ENCODE peak calls at places on chromosomes 2 and 18, in five cellular contexts. One of them, this sample, is unnamed.

GRCh38 chr18:5628512-5629255 is 84.9 kb upstream of the EPB41L3 start:
- DNase-seq in cardiac muscle cell: peak; percentile 58
- DNase-seq in WTC11: peak; percentile 64
- DNase-seq in mucosa of descending colon: peak; percentile 83
- DNase-seq in astrocyte of the spinal cord: peak; percentile 48
- DNase-seq in this sample: peak; percentile 48

GRCh38 chr2:217632036-217632435 is 370.8 kb downstream of the TNS1 start:
- DNase-seq in cardiac muscle cell: no peak
- DNase-seq in WTC11: no peak
- DNase-seq in mucosa of descending colon: peak; percentile 34
- DNase-seq in astrocyte of the spinal cord: no peak
- DNase-seq in this sample: no peak

GRCh38 chr2:237723613-237724012 is 75.0 kb upstream of the RBM44 start:
- DNase-seq in cardiac muscle cell: no peak
- DNase-seq in WTC11: peak; percentile 66
- DNase-seq in mucosa of descending colon: peak; percentile 92
- DNase-seq in astrocyte of the spinal cord: no peak
- DNase-seq in this sample: peak; percentile 65

GRCh38 chr18:57352761-57353136 is 392 bp downstream of the ST8SIA3 start:
- DNase-seq in cardiac muscle cell: no peak
- DNase-seq in WTC11: peak; percentile 25
- DNase-seq in mucosa of descending colon: no peak
- DNase-seq in astrocyte of the spinal cord: no peak
- DNase-seq in this sample: no peak

GRCh38 chr2:2114745-2115245 is 216.3 kb downstream of the MYT1L start:
- DNase-seq in cardiac muscle cell: no peak
- DNase-seq in WTC11: no peak
- DNase-seq in mucosa of descending colon: no peak
- DNase-seq in astrocyte of the spinal cord: no peak
- DNase-seq in this sample: no peak

GRCh38 chr2:102449370-102449974 is 23.6 kb upstream of the SLC9A4 start:
- DNase-seq in cardiac muscle cell: peak; percentile 76
- DNase-seq in WTC11: peak; percentile 51
- DNase-seq in mucosa of descending colon: peak; percentile 62
- DNase-seq in astrocyte of the spinal cord: peak; percentile 57
- DNase-seq in this sample: peak; percentile 25

GRCh38 chr2:70258532-70258875 is 567 bp downstream of the PCYOX1 start:
- DNase-seq in cardiac muscle cell: peak; percentile 77
- DNase-seq in WTC11: peak; percentile 42
- DNase-seq in mucosa of descending colon: peak; percentile 57
- DNase-seq in astrocyte of the spinal cord: no peak
- DNase-seq in this sample: peak; percentile 13

GRCh38 chr18:10139783-10140410 is 226.1 kb downstream of the VAPA start:
- DNase-seq in cardiac muscle cell: peak; percentile 52
- DNase-seq in WTC11: no peak
- DNase-seq in mucosa of descending colon: no peak
- DNase-seq in astrocyte of the spinal cord: peak; percentile 48
- DNase-seq in this sample: peak; percentile 28

GRCh38 chr2:221529943-221530652 is 42.0 kb downstream of the EPHA4 start:
- DNase-seq in cardiac muscle cell: peak; percentile 39
- DNase-seq in WTC11: no peak
- DNase-seq in mucosa of descending colon: no peak
- DNase-seq in astrocyte of the spinal cord: peak; percentile 77
- DNase-seq in this sample: peak; percentile 92

GRCh38 chr2:23754970-23755369 is 172.0 kb downstream of the ATAD2B start:
- DNase-seq in cardiac muscle cell: no peak
- DNase-seq in WTC11: no peak
- DNase-seq in mucosa of descending colon: no peak
- DNase-seq in astrocyte of the spinal cord: no peak
- DNase-seq in this sample: no peak

GRCh38 chr2:137888845-137889244 is 75.4 kb upstream of the HNMT start:
- DNase-seq in cardiac muscle cell: peak; percentile 43
- DNase-seq in WTC11: peak; percentile 71
- DNase-seq in mucosa of descending colon: peak; percentile 74
- DNase-seq in astrocyte of the spinal cord: peak; percentile 22
- DNase-seq in this sample: peak; percentile 16

GRCh38 chr2:122528061-122528460 is 772.6 kb downstream of the TSN start:
- DNase-seq in cardiac muscle cell: peak; percentile 91
- DNase-seq in WTC11: no peak
- DNase-seq in mucosa of descending colon: no peak
- DNase-seq in astrocyte of the spinal cord: peak; percentile 2
- DNase-seq in this sample: peak; percentile 30

GRCh38 chr2:111057721-111058120 is 63.0 kb upstream of the BCL2L11 start:
- DNase-seq in cardiac muscle cell: no peak
- DNase-seq in WTC11: no peak
- DNase-seq in mucosa of descending colon: no peak
- DNase-seq in astrocyte of the spinal cord: no peak
- DNase-seq in this sample: no peak
- TF ChIP-seq CTCF in cardiac muscle cell: no peak
- TF ChIP-seq CTCF in WTC11: no peak
- TF ChIP-seq CTCF in mucosa of descending colon: no peak
- TF ChIP-seq CTCF in astrocyte of the spinal cord: no peak
- TF ChIP-seq CTCF in this sample: no peak

DNA sequence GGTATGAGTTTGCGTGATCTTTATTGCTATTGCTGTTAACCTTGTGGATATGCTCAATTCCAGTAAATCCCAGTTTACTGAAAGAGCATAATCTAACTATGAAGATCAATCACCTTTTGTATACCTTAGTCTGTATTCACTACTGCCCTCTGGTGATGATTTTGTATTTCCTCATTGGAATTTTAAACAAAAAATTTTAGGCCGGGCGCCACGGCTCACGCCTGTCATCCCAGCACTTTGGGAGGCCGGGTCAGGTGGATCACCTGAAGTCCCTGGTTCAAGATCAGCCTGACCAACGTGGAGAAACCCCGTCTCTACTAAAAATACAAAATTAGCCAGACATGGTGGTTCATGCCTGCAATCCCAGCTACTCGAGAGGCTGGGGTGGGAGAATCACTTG is 5.1 kb downstream of the COMMD1 start:
- DNase-seq in cardiac muscle cell: no peak
- DNase-seq in WTC11: no peak
- DNase-seq in mucosa of descending colon: no peak
- DNase-seq in astrocyte of the spinal cord: no peak
- DNase-seq in this sample: no peak
- TF ChIP-seq CTCF in cardiac muscle cell: peak; percentile 33
- TF ChIP-seq CTCF in WTC11: no peak
- TF ChIP-seq CTCF in mucosa of descending colon: no peak
- TF ChIP-seq CTCF in astrocyte of the spinal cord: peak; percentile 16
- TF ChIP-seq CTCF in this sample: peak; percentile 29

GRCh38 chr2:176088048-176088936 is 4.2 kb upstream of the HOXD13 start:
- DNase-seq in cardiac muscle cell: peak; percentile 48
- DNase-seq in WTC11: peak; percentile 79
- DNase-seq in mucosa of descending colon: peak; percentile 72
- DNase-seq in astrocyte of the spinal cord: peak; percentile 35
- DNase-seq in this sample: peak; percentile 42

GRCh38 chr2:176087330-176088047 is 3.7 kb upstream of the EVX2 start:
- DNase-seq in cardiac muscle cell: no peak
- DNase-seq in WTC11: no peak
- DNase-seq in mucosa of descending colon: no peak
- DNase-seq in astrocyte of the spinal cord: no peak
- DNase-seq in this sample: no peak

GRCh38 chr2:176085120-176085788 is 1.5 kb upstream of the EVX2 start:
- DNase-seq in cardiac muscle cell: no peak
- DNase-seq in WTC11: peak; percentile 57
- DNase-seq in mucosa of descending colon: no peak
- DNase-seq in astrocyte of the spinal cord: no peak
- DNase-seq in this sample: no peak

GRCh38 chr2:176084629-176085119 is 912 bp upstream of the EVX2 start:
- DNase-seq in cardiac muscle cell: no peak
- DNase-seq in WTC11: no peak
- DNase-seq in mucosa of descending colon: no peak
- DNase-seq in astrocyte of the spinal cord: no peak
- DNase-seq in this sample: no peak

GRCh38 chr2:176085861-176086771 is 2.4 kb upstream of the EVX2 start:
- DNase-seq in cardiac muscle cell: peak; percentile 34
- DNase-seq in WTC11: peak; percentile 69
- DNase-seq in mucosa of descending colon: peak; percentile 63
- DNase-seq in astrocyte of the spinal cord: no peak
- DNase-seq in this sample: peak; percentile 39
- TF ChIP-seq CTCF in cardiac muscle cell: peak; percentile 47
- TF ChIP-seq CTCF in WTC11: no peak
- TF ChIP-seq CTCF in mucosa of descending colon: no peak
- TF ChIP-seq CTCF in astrocyte of the spinal cord: peak; percentile 62
- TF ChIP-seq CTCF in this sample: peak; percentile 57

DNA sequence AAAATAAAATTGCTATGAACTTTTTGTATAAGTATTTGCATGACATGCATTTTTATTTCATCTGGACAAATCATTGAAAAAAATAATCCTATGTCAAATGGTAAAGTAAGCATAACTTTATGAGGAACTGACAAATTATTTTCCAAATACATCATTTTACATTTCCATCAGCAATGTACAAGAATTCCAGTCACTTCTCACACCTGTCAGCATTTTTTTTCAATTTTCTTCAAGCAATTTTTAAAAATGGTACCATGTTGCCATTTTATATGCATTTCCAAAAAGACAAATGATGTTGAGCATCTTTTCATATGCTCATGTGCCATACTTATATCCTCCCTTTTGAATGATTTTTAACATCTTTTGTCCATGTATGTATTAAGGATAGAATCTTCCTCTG is 961.7 kb upstream of the PIK3C3 start:
- DNase-seq in cardiac muscle cell: no peak
- DNase-seq in WTC11: no peak
- DNase-seq in mucosa of descending colon: no peak
- DNase-seq in astrocyte of the spinal cord: no peak
- DNase-seq in this sample: no peak
- TF ChIP-seq CTCF in cardiac muscle cell: no peak
- TF ChIP-seq CTCF in WTC11: no peak
- TF ChIP-seq CTCF in mucosa of descending colon: no peak
- TF ChIP-seq CTCF in astrocyte of the spinal cord: no peak
- TF ChIP-seq CTCF in this sample: no peak

GRCh38 chr18:46856975-46857374 is 60.3 kb downstream of the PIAS2 start:
- DNase-seq in cardiac muscle cell: peak; percentile 13
- DNase-seq in WTC11: no peak
- DNase-seq in mucosa of descending colon: no peak
- DNase-seq in astrocyte of the spinal cord: no peak
- DNase-seq in this sample: peak; percentile 12
- TF ChIP-seq CTCF in cardiac muscle cell: no peak
- TF ChIP-seq CTCF in WTC11: no peak
- TF ChIP-seq CTCF in mucosa of descending colon: no peak
- TF ChIP-seq CTCF in astrocyte of the spinal cord: peak; percentile 10
- TF ChIP-seq CTCF in this sample: no peak

GRCh38 chr2:233480490-233481202 is 85.9 kb downstream of the USP40 start:
- DNase-seq in cardiac muscle cell: peak; percentile 24
- DNase-seq in WTC11: no peak
- DNase-seq in mucosa of descending colon: peak; percentile 46
- DNase-seq in astrocyte of the spinal cord: peak; percentile 43
- DNase-seq in this sample: peak; percentile 70
- TF ChIP-seq CTCF in cardiac muscle cell: no peak
- TF ChIP-seq CTCF in WTC11: no peak
- TF ChIP-seq CTCF in mucosa of descending colon: no peak
- TF ChIP-seq CTCF in astrocyte of the spinal cord: peak; percentile 27
- TF ChIP-seq CTCF in this sample: no peak

This sample was measured in fibroblast of lung.